ENCODE peak calls at places on chromosomes 5 and 9, in ten cellular contexts. T is astrocyte of the spinal cord, B is GM12878, D is keratinocyte, A is prostate gland, W is mammary epithelial cell, U is fibroblast of mammary gland, O is IMR-90, S is left ventricle myocardium inferior, J is fibroblast of the aortic adventitia. R is an unnamed sample.

GRCh38 chr5:175658299-175659145 is 651 bp downstream of the HRH2 start:
- DNase-seq in B (no peak), W (no peak), O (no peak), T (no peak), J (no peak), D (no peak), S (no peak), U (no peak), A (no peak), R (no peak)

GRCh38 chr9:16708638-16709435 is 161.6 kb downstream of the BNC2 start:
- DNase-seq in U (peak; percentile 80), J (no peak), S (no peak), O (peak; percentile 74), A (no peak), D (no peak), W (no peak), B (no peak), T (peak; percentile 81), R (no peak)

GRCh38 chr5:139378101-139378825 is 4.8 kb downstream of the SLC23A1 start:
- DNase-seq in O (no peak), T (no peak), D (no peak), W (no peak), U (no peak), A (no peak), J (no peak), B (no peak), S (no peak), R (no peak)

GRCh38 chr9:90444609-90445008 is 198.0 kb downstream of the DIRAS2 start:
- DNase-seq in U (no peak), A (no peak), B (no peak), D (no peak), O (no peak), T (no peak), J (no peak), W (no peak), S (no peak), R (no peak)

GRCh38 chr5:139707445-139708003 is 59.4 kb downstream of the CXXC5 start:
- DNase-seq in J (no peak), S (no peak), W (no peak), T (no peak), U (no peak), B (no peak), O (no peak), D (no peak), A (no peak), R (no peak)

GRCh38 chr5:39759696-39760095 is 334.9 kb upstream of the DAB2 start:
- DNase-seq in A (no peak), W (no peak), U (peak; percentile 31), J (peak; percentile 35), S (no peak), D (no peak), O (no peak), B (no peak), T (peak; percentile 52), R (no peak)

GRCh38 chr9:7196467-7196866 is 438.7 kb downstream of the KDM4C start:
- DNase-seq in B (no peak), J (no peak), D (no peak), O (no peak), W (no peak), S (no peak), A (no peak), T (no peak), U (no peak), R (no peak)

GRCh38 chr9:4305586-4305985 is 5.7 kb upstream of the GLIS3 start:
- DNase-seq in W (no peak), T (no peak), O (no peak), J (no peak), A (no peak), U (no peak), S (no peak), B (no peak), D (no peak), R (no peak)

GRCh38 chr5:147743012-147743411 is 39.5 kb downstream of the JAKMIP2 start:
- DNase-seq in J (no peak), S (no peak), W (no peak), D (no peak), U (no peak), A (no peak), T (no peak), B (no peak), O (no peak), R (no peak)

GRCh38 chr5:147742151-147742550 is 40.4 kb downstream of the JAKMIP2 start:
- DNase-seq in J (no peak), S (no peak), D (no peak), W (no peak), O (no peak), T (no peak), B (no peak), U (no peak), A (no peak), R (no peak)

GRCh38 chr5:147740864-147741263 is 41.7 kb downstream of the JAKMIP2 start:
- DNase-seq in O (no peak), S (no peak), B (no peak), D (no peak), J (no peak), U (no peak), W (no peak), T (no peak), A (no peak), R (no peak)

GRCh38 chr5:147746986-147747385 is 35.5 kb downstream of the JAKMIP2 start:
- DNase-seq in S (no peak), W (no peak), O (no peak), D (no peak), T (peak; percentile 36), A (no peak), J (no peak), B (no peak), U (no peak), R (no peak)

GRCh38 chr5:147743686-147744332 is 38.7 kb downstream of the JAKMIP2 start:
- DNase-seq in D (no peak), T (no peak), W (no peak), O (no peak), B (no peak), U (no peak), S (no peak), J (no peak), A (no peak), R (no peak)
- TF ChIP-seq CTCF in D (no peak), T (no peak), W (no peak), O (no peak), B (no peak), U (no peak), S (no peak), J (no peak), A (no peak), R (no peak)

GRCh38 chr9:92598382-92598781 is 62.6 kb upstream of the ECM2 start:
- DNase-seq in B (no peak), U (no peak), A (no peak), D (no peak), W (no peak), O (no peak), T (no peak), S (no peak), J (no peak), R (no peak)

GRCh38 chr9:92600742-92601261 is 65.0 kb upstream of the ECM2 start:
- DNase-seq in T (peak; percentile 78), B (no peak), D (no peak), O (peak; percentile 74), W (no peak), S (no peak), J (peak; percentile 59), A (peak; percentile 3), U (peak; percentile 63), R (no peak)

GRCh38 chr9:92603990-92604389 is 65.9 kb downstream of the IPPK start:
- DNase-seq in B (no peak), O (no peak), U (no peak), W (no peak), T (no peak), A (no peak), D (no peak), S (no peak), J (no peak), R (no peak)

GRCh38 chr9:92603100-92603499 is 66.8 kb downstream of the IPPK start:
- DNase-seq in J (no peak), O (no peak), S (no peak), A (peak; percentile 0), U (no peak), T (no peak), D (no peak), W (no peak), B (no peak), R (no peak)

DNA sequence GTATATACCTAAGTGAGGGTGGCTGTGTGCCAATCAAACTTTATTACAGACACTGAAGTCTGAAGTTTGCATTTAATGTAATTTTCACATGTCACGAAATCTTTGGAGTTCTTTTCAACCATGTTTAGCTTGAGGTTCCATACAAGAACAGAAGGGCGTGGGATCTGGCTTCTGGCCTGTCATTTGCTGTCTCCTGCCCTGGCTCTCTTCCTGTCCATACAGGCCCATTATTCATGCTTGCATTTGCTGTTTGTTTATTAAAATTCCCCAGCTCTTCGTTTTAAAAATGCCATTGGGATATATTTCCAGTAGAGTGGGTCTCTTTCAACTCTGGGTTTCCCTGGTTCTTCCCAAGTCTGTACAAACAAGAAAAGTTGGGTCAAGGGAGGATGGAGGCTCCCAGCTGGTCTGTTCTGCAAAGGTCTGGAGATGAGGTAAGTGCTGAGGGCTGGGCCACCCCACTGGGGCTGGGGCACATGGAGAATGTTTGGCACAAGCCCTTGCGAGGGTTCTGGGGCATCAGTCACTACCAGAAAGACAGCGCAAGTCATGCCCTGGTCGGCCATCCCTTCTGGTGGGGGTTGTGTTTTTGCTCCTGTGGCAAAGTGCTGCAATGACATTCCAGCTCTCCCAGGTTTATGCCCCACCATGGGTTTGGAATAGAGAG is 64.4 kb upstream of the ECM2 start:
- DNase-seq in D (no peak), O (no peak), U (no peak), T (no peak), J (no peak), S (no peak), A (peak; percentile 0), B (no peak), W (peak; percentile 24), R (no peak)
- H3K4me3 ChIP-seq in D (no peak overlapping the region), O (no peak overlapping the region), U (no peak overlapping the region), T (no peak overlapping the region), J (no peak overlapping the region), S (peak overlapping the region; percentile 23), A (no peak overlapping the region), B (no peak overlapping the region), W (no peak overlapping the region), R (no peak overlapping the region)

DNA sequence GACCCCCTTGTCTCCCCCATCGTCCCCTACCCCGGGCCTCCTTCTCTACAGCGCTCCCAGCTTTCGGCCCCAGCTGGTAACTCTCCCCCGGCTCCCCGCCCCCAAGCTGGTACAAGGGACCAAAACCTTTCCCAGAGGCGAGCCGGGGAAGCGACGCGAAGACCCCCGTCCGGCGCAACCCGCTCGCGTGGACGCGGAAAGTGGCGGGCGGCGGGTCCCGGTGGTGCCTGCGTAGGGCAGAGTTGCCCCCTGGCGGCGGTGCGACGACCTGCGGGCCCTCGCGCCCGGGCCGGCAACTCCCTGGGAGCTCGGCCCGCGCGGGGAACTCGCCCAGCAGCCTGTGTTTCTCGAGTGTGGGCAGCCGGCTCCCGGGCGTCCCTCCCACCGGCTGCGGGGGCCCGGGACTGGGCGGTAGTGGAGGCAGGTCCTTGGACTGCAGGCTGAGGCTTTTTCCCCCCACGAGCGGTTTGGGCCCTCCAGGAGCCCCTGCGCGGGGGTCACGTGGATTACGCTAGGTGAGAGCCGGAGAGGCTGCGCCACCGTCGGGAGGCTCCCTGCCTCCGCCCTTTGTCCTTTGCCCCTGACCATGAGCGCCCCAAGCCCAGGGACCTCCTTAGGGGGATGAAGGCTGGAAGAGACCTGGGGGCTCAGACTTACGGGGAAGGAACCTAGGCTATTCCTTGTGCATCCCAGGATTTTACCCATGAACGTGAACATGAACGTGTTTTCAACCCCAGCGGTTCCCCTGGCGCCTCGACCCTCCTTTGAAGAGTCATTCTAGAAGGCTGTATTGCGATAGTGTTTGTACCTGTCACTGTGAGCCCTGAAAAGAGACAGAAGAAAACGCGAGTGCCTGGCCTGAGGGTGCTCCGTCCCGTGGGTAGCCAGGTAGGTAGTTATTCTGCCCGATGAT is 2.9 kb upstream of the FOXD1 start:
- DNase-seq in J (peak; percentile 56), A (peak; percentile 35), B (no peak), O (peak; percentile 59), D (no peak), W (no peak), T (peak; percentile 69), S (peak; percentile 49), U (peak; percentile 32), R (no peak)
- TF ChIP-seq CTCF in J (peak; percentile 65), A (peak; percentile 78), B (peak; percentile 75), O (peak; percentile 84), D (peak; percentile 55), W (peak; percentile 54), T (peak; percentile 60), S (peak; percentile 84), U (peak; percentile 32), R (peak; percentile 81)

GRCh38 chr9:113709721-113710120 is 166.4 kb upstream of the ZNF618 start:
- DNase-seq in J (no peak), A (no peak), O (no peak), S (no peak), B (no peak), U (no peak), T (no peak), D (no peak), W (no peak), R (no peak)

GRCh38 chr9:113708821-113709713 is 167.0 kb upstream of the ZNF618 start:
- DNase-seq in J (no peak), W (no peak), A (peak; percentile 9), O (no peak), T (no peak), B (no peak), S (no peak), U (no peak), D (no peak), R (no peak)

GRCh38 chr9:113707953-113708695 is 168.0 kb upstream of the ZNF618 start:
- DNase-seq in J (no peak), B (no peak), T (no peak), U (no peak), O (no peak), A (no peak), S (no peak), W (no peak), D (no peak), R (no peak)

GRCh38 chr9:113712053-113712452 is 164.1 kb upstream of the ZNF618 start:
- DNase-seq in O (peak; percentile 65), U (peak; percentile 48), D (no peak), W (peak; percentile 56), S (no peak), T (peak; percentile 55), A (peak; percentile 79), B (no peak), J (peak; percentile 77), R (peak; percentile 14)

DNA sequence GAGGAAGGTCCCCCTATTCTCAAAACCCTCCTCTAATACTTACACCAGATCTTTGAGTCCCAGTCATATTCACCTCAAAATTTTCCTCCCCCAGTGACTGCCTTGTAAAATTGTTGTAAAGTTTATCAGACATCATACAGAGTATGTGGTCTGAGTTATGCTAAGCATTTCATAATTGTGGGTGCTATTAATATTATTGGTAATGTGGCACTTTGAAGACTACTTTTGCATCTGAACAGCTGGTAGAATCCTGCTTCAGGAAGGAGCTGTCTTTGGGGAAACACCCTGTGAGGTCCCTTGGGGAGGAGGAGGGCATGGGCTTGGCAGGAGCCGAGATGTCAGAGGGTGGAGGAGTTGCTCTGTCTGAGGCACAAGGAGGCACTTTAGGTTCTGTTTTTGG is 164.9 kb upstream of the ZNF618 start:
- DNase-seq in D (no peak), B (no peak), O (no peak), S (no peak), A (no peak), W (no peak), U (no peak), J (no peak), T (no peak), R (no peak)
- H3K4me3 ChIP-seq in D (no peak overlapping the region), B (no peak overlapping the region), O (no peak overlapping the region), S (no peak overlapping the region), A (no peak overlapping the region), W (no peak overlapping the region), U (no peak overlapping the region), J (no peak overlapping the region), T (no peak overlapping the region), R (no peak overlapping the region)

R was measured in HFF-Myc.